ENCODE peak calls at places on chromosomes 2 and 18, in nine cellular contexts. Q is HFFc6, Z is HepG2, K is OCI-LY7, X is cardiac muscle cell, M is right lobe of liver, P is epithelial cell of proximal tubule, I is kidney, D is tibial artery. H is an unnamed sample.

GRCh38 chr2:183037660-183038340 is 457 bp downstream of the NCKAP1 start:
- DNase-seq in D (peak), M (peak), Q (no peak), Z (peak), P (no peak), K (peak), X (peak), I (no peak), H (no peak)

GRCh38 chr2:86035883-86036789 is 69.5 kb downstream of the POLR1A start:
- DNase-seq in M (peak), X (no peak), Z (no peak), P (peak), K (peak), I (peak), D (peak), Q (peak), H (peak)

GRCh38 chr2:68238955-68239822 is 13.1 kb downstream of the PPP3R1 start:
- DNase-seq in Z (no peak), I (no peak), Q (no peak), D (no peak), M (no peak), P (no peak), X (no peak), K (no peak), H (no peak)

GRCh38 chr2:6827516-6828298 is 38.0 kb downstream of the CMPK2 start:
- DNase-seq in X (no peak), D (no peak), M (no peak), Z (no peak), P (no peak), I (no peak), Q (no peak), K (no peak), H (no peak)

GRCh38 chr18:3454365-3455089 is 4.6 kb downstream of the TGIF1 start:
- DNase-seq in X (peak), D (no peak), P (no peak), Z (peak), K (peak), M (no peak), Q (peak), I (no peak), H (no peak)

GRCh38 chr18:43774497-43774896 is 497.2 kb upstream of the SYT4 start:
- DNase-seq in Q (no peak), P (no peak), D (no peak), Z (no peak), I (no peak), K (no peak), X (no peak), M (no peak), H (no peak)

GRCh38 chr18:49764032-49764431 is 49.3 kb downstream of the ACAA2 start:
- DNase-seq in Z (no peak), I (no peak), P (no peak), X (no peak), M (no peak), Q (peak), K (no peak), D (peak), H (no peak)

GRCh38 chr2:12467303-12467702 is 249.4 kb upstream of the TRIB2 start:
- DNase-seq in X (no peak), M (no peak), Q (no peak), Z (no peak), D (no peak), K (no peak), I (no peak), P (no peak), H (no peak)

GRCh38 chr2:120431386-120432292 is 85.7 kb downstream of the INHBB start:
- DNase-seq in Z (no peak), K (no peak), D (no peak), Q (no peak), I (no peak), M (no peak), X (no peak), P (no peak), H (no peak)

GRCh38 chr2:61758991-61759390 is 94.9 kb downstream of the FAM161A start:
- DNase-seq in X (no peak), I (no peak), P (no peak), Q (no peak), D (no peak), M (no peak), Z (no peak), K (no peak), H (peak)

GRCh38 chr2:48114256-48114655 is 208.0 kb upstream of the FBXO11 start:
- DNase-seq in I (no peak), M (no peak), K (no peak), D (no peak), X (no peak), Q (no peak), Z (peak), P (no peak), H (peak)

GRCh38 chr2:14937336-14937735 is 304.8 kb downstream of the LRATD1 start:
- DNase-seq in P (no peak), D (no peak), Q (no peak), K (no peak), M (no peak), I (no peak), X (no peak), Z (no peak), H (no peak)

GRCh38 chr2:20499387-20499786 is 52.5 kb downstream of the RHOB start:
- DNase-seq in D (no peak), I (no peak), Q (no peak), X (no peak), P (no peak), K (no peak), M (no peak), Z (no peak), H (no peak)

GRCh38 chr18:42564761-42565160 is 550.7 kb downstream of the RIT2 start:
- DNase-seq in D (no peak), Q (no peak), M (no peak), K (no peak), Z (no peak), I (no peak), X (no peak), P (no peak), H (no peak)

GRCh38 chr2:62814132-62814531 is 108.6 kb downstream of the EHBP1 start:
- DNase-seq in P (no peak), K (no peak), M (no peak), I (no peak), X (no peak), Q (peak), D (no peak), Z (no peak), H (peak)

GRCh38 chr2:17495590-17495989 is 22.6 kb downstream of the RAD51AP2 start:
- DNase-seq in X (no peak), M (no peak), I (no peak), Q (no peak), K (no peak), Z (no peak), D (no peak), P (no peak), H (no peak)

GRCh38 chr2:134039912-134040581 is 213.8 kb upstream of the MGAT5 start:
- DNase-seq in K (peak), I (no peak), P (no peak), M (no peak), Q (no peak), Z (no peak), X (no peak), D (no peak), H (no peak)

GRCh38 chr2:127398239-127398590 is 10.4 kb upstream of the MAP3K2 start:
- DNase-seq in Q (peak), M (peak), Z (peak), X (no peak), I (peak), D (peak), K (no peak), P (peak), H (peak)

GRCh38 chr2:23626701-23627181 is 241.8 kb downstream of the KLHL29 start:
- DNase-seq in D (no peak), P (no peak), M (peak), Q (no peak), I (peak), K (no peak), X (no peak), Z (no peak), H (no peak)

GRCh38 chr18:33495278-33495677 is 54.8 kb upstream of the CCDC178 start:
- DNase-seq in X (peak), Z (peak), P (peak), M (no peak), Q (no peak), K (peak), D (no peak), I (no peak), H (no peak)

GRCh38 chr2:8627019-8627691 is 54.7 kb upstream of the ID2 start:
- DNase-seq in P (no peak), D (no peak), X (no peak), M (no peak), Z (peak), I (peak), Q (no peak), K (no peak), H (no peak)

GRCh38 chr2:48694143-48694542 is 61.4 kb downstream of the LHCGR start:
- DNase-seq in X (no peak), Z (peak), M (no peak), I (no peak), K (no peak), Q (no peak), D (no peak), P (peak), H (no peak)

GRCh38 chr2:105455488-105455991 is 56.7 kb upstream of the FHL2 start:
- DNase-seq in Q (peak), P (peak), Z (peak), K (no peak), M (no peak), D (peak), X (no peak), I (no peak), H (peak)

GRCh38 chr2:152566034-152566727 is 151.1 kb downstream of the PRPF40A start:
- DNase-seq in K (no peak), I (no peak), M (no peak), P (no peak), Q (no peak), Z (no peak), D (no peak), X (no peak), H (no peak)

GRCh38 chr2:231554748-231555545 is 24.7 kb upstream of the NMUR1 start:
- DNase-seq in K (no peak), I (peak), Z (no peak), M (peak), Q (no peak), X (no peak), D (peak), P (no peak), H (no peak)

GRCh38 chr2:20015482-20016083 is 3.1 kb upstream of the MATN3 start:
- DNase-seq in Q (peak), I (no peak), M (no peak), X (peak), P (no peak), K (peak), D (no peak), Z (peak), H (peak)

GRCh38 chr2:62586981-62587380 is 81.0 kb upstream of the TMEM17 start:
- DNase-seq in Q (peak), K (no peak), Z (no peak), P (no peak), I (no peak), M (no peak), X (no peak), D (no peak), H (no peak)

GRCh38 chr18:54558609-54559585 is 32.1 kb upstream of the DYNAP start:
- DNase-seq in P (no peak), K (peak), D (no peak), X (peak), I (no peak), Q (no peak), M (no peak), Z (peak), H (peak)

GRCh38 chr2:133568172-133568571 is at the start of gene NCKAP5:
- DNase-seq in I (peak), D (no peak), M (peak), Z (no peak), Q (peak), X (peak), P (no peak), K (no peak), H (no peak)

DNA sequence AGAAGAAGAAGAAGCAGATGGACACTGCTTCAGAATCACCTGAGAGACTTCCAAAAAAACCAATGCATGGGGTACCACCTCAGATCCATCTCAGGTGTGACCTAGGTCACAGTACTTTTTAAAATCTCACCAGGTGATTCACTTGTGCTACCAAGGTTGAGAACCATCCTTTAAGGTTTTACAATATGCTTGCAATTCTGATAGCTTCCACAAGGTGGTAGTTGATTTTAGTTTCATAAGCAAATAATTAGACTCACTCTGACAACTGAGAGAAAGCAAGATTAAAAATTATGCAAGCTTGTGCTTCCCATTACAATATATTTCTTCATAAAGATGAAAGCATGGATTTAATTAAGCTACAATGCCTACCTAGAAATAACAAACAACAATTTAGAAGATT is 355.1 kb downstream of the EN1 start:
- DNase-seq in X (no peak), K (peak), M (no peak), P (no peak), Z (peak), Q (peak), D (no peak), I (no peak), H (peak)
- TF ChIP-seq CTCF in X (peak), K (peak), M (peak), P (peak), Z (peak), Q (peak), D (no peak), I (peak), H (peak)

DNA sequence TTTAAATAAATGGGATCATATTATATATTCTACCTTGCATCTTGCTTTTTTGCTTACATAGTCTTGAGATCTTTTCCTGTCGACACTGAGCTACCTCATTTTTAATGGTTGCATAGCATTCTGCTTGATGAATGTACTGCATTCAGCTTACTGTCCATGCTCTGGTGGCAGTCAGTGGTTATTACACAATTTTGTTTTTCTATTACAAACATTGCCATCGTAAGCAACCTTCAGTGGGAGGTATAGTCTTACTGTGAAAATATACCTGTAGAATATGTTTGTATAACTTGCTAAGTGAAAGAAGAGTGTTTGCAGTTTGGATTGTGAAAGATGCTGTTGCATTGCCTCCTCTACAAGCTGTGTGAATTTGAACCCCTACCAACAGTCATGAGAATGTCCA is 43.4 kb downstream of the UBXN4 start:
- DNase-seq in I (no peak), M (no peak), K (peak), Q (no peak), Z (peak), D (no peak), P (no peak), X (no peak), H (no peak)
- TF ChIP-seq CTCF in I (no peak), M (peak), K (peak), Q (peak), Z (no peak), D (no peak), P (peak), X (peak), H (no peak)

DNA sequence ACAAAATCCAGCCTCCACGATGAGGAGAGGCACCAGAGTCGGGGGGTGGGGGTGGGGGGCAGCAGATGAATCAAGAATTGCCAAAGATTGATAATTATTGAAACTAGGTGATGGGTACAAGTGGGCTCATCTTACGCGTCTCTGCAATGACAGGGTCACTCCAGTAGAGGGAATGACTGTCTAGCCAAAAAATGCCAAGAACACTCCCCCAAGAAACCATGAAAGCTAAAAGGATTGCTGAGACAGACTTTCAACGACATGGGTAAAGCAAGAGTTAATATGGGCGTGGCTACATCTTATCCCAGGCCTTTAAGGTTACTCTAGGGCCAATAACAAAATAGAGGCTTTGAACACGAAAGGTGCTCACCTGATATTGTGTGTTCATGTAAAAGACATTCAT is 86.5 kb downstream of the STK39 start:
- DNase-seq in X (no peak), D (no peak), Z (peak), I (no peak), P (no peak), M (no peak), Q (no peak), K (peak), H (no peak)
- TF ChIP-seq CTCF in X (peak), D (no peak), Z (peak), I (no peak), P (peak), M (no peak), Q (peak), K (peak), H (peak)

DNA sequence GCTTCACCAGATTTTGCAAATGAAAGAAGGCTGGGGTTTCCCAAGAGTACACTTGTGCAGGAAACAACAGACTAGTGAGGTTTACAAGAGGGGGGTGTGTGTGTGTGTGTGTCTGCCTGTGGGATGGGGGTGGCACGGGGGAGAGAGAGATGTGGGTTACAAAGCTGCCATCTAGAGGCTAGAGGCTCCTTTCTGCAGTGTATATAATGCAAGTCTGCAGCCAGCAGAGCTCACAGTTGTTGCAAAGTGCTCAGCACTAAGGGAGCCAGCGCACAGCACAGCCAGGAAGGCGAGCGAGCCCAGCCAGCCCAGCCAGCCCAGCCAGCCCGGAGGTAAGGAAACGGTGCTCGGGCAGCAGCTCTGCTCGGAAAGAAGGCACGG is at the start of gene ACKR3:
- DNase-seq in I (peak), M (peak), Q (peak), P (peak), Z (peak), K (peak), D (peak), X (peak), H (peak)
- TF ChIP-seq CTCF in I (peak), M (peak), Q (peak), P (peak), Z (peak), K (peak), D (peak), X (peak), H (peak)

GRCh38 chr2:38245114-38245641 is 131.9 kb downstream of the ATL2 start:
- DNase-seq in Q (no peak), X (no peak), M (no peak), P (peak), K (peak), D (no peak), Z (no peak), I (no peak), H (no peak)

GRCh38 chr2:38251940-38252339 is 125.1 kb downstream of the ATL2 start:
- DNase-seq in Q (no peak), K (peak), M (no peak), Z (no peak), I (no peak), X (no peak), D (no peak), P (no peak), H (no peak)

GRCh38 chr2:38248707-38249106 is 128.4 kb downstream of the ATL2 start:
- DNase-seq in Q (no peak), Z (no peak), K (no peak), X (no peak), D (no peak), I (no peak), M (no peak), P (no peak), H (no peak)

GRCh38 chr2:38246105-38246504 is 131.0 kb downstream of the ATL2 start:
- DNase-seq in X (no peak), Q (no peak), I (no peak), K (no peak), M (no peak), Z (no peak), P (no peak), D (no peak), H (no peak)

DNA sequence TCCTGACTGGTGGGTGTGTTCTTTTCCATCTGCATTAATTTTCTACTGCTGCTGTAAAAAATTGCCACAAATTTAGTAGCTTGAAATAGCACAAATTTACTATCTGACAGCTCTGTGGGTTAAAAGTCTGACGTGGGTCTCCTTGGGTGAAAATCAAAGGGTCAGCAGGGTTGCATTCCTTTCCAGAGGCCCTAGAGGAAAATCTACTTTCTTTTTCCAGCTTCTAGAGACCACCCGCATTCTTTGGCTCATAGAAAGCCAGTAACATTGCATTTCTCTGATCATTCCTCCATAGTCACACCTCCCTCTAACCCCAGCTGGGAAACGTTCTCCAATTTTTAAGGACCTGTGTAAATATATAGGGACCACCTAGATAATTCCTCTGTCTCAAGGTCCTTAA is 128.8 kb downstream of the ATL2 start:
- DNase-seq in Z (no peak), Q (no peak), M (no peak), X (no peak), K (no peak), D (no peak), I (no peak), P (no peak), H (no peak)
- TF ChIP-seq CTCF in Z (no peak), Q (no peak), M (no peak), X (no peak), K (no peak), D (no peak), I (no peak), P (no peak), H (no peak)

GRCh38 chr18:10377956-10378355 is 76.5 kb upstream of the APCDD1 start:
- DNase-seq in P (no peak), Q (peak), X (no peak), D (no peak), I (no peak), Z (no peak), M (no peak), K (no peak), H (peak)
- TF ChIP-seq CTCF in P (no peak), Q (no peak), X (no peak), D (no peak), I (no peak), Z (no peak), M (no peak), K (no peak), H (no peak)

GRCh38 chr2:52821631-52822030 is 946.0 kb upstream of the CHAC2 start:
- DNase-seq in X (peak), D (no peak), K (no peak), P (no peak), Q (no peak), M (no peak), Z (no peak), I (no peak), H (no peak)
- TF ChIP-seq CTCF in X (peak), D (no peak), K (peak), P (peak), Q (peak), M (no peak), Z (no peak), I (no peak), H (no peak)

DNA sequence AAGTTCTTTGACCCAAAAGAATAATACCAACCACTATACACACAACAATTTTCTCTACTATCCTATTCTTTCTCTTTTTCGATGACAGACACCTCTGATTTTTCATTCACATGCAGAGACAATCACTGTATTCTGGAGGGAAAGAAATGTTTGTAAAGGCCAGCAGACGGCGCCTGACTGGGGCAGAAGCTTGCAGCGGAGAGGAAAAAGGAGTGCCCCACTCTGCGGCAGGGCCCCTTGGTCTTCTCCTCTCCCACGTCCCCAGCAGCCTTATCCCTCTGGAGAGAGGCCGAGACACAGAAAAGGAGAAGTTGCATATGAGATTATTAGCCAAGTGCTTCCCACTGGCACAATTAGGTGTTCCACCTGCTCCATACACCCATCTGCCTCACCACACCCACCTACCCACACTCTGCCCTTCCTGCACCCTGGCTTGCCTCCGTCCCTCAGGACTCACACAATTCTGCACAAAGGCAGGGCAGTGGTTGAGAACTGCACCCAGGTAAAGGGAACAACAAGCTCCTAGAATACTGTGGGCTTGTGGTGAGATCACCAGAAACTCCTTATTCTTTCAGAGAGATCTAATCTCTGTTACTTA is 687.3 kb downstream of the NRXN1 start:
- DNase-seq in P (no peak), K (peak), Q (no peak), D (no peak), X (peak), Z (no peak), I (no peak), M (no peak), H (no peak)
- TF ChIP-seq CTCF in P (no peak), K (peak), Q (no peak), D (no peak), X (no peak), Z (peak), I (no peak), M (no peak), H (no peak)